ENCODE peak calls at places on chromosomes 16 and 17, in seven cellular contexts. One of them, this sample, is unnamed.

GRCh38 chr17:2867441-2868424 is 71.5 kb downstream of the RAP1GAP2 start:
- DNase-seq in mucosa of descending colon: no peak
- DNase-seq in H7: peak
- DNase-seq in SJCRH30: no peak
- DNase-seq in heart right ventricle: no peak
- DNase-seq in CD4-positive, CD25-positive, alpha-beta regulatory T cell: no peak
- DNase-seq in heart left ventricle: no peak
- DNase-seq in this sample: no peak

GRCh38 chr16:1471569-1472194 is 3.1 kb downstream of the CLCN7 start:
- DNase-seq in mucosa of descending colon: no peak
- DNase-seq in H7: no peak
- DNase-seq in SJCRH30: no peak
- DNase-seq in heart right ventricle: no peak
- DNase-seq in CD4-positive, CD25-positive, alpha-beta regulatory T cell: no peak
- DNase-seq in heart left ventricle: no peak
- DNase-seq in this sample: no peak

GRCh38 chr16:79372504-79373184 is 227.9 kb downstream of the MAF start:
- DNase-seq in mucosa of descending colon: no peak
- DNase-seq in H7: no peak
- DNase-seq in SJCRH30: no peak
- DNase-seq in heart right ventricle: no peak
- DNase-seq in CD4-positive, CD25-positive, alpha-beta regulatory T cell: no peak
- DNase-seq in heart left ventricle: no peak
- DNase-seq in this sample: no peak

GRCh38 chr16:67672739-67673662 is 6.4 kb downstream of the C16orf86 start:
- DNase-seq in mucosa of descending colon: no peak
- DNase-seq in H7: peak
- DNase-seq in SJCRH30: peak
- DNase-seq in heart right ventricle: peak
- DNase-seq in CD4-positive, CD25-positive, alpha-beta regulatory T cell: peak
- DNase-seq in heart left ventricle: peak
- DNase-seq in this sample: peak

GRCh38 chr16:52515068-52515671 is 31.8 kb downstream of the TOX3 start:
- DNase-seq in mucosa of descending colon: no peak
- DNase-seq in H7: no peak
- DNase-seq in SJCRH30: peak
- DNase-seq in heart right ventricle: no peak
- DNase-seq in CD4-positive, CD25-positive, alpha-beta regulatory T cell: no peak
- DNase-seq in heart left ventricle: no peak
- DNase-seq in this sample: no peak

GRCh38 chr16:17476414-17477259 is 5.9 kb upstream of the XYLT1 start:
- DNase-seq in mucosa of descending colon: peak
- DNase-seq in H7: peak
- DNase-seq in SJCRH30: peak
- DNase-seq in heart right ventricle: no peak
- DNase-seq in CD4-positive, CD25-positive, alpha-beta regulatory T cell: peak
- DNase-seq in heart left ventricle: no peak
- DNase-seq in this sample: peak

GRCh38 chr16:87705780-87706277 is 60.0 kb downstream of the KLHDC4 start:
- DNase-seq in mucosa of descending colon: no peak
- DNase-seq in H7: peak
- DNase-seq in SJCRH30: no peak
- DNase-seq in heart right ventricle: no peak
- DNase-seq in CD4-positive, CD25-positive, alpha-beta regulatory T cell: no peak
- DNase-seq in heart left ventricle: no peak
- DNase-seq in this sample: no peak

GRCh38 chr16:78488461-78488860 is 389.0 kb downstream of the WWOX start:
- DNase-seq in mucosa of descending colon: no peak
- DNase-seq in H7: no peak
- DNase-seq in SJCRH30: no peak
- DNase-seq in heart right ventricle: no peak
- DNase-seq in CD4-positive, CD25-positive, alpha-beta regulatory T cell: no peak
- DNase-seq in heart left ventricle: no peak
- DNase-seq in this sample: no peak

GRCh38 chr16:31476305-31477219 is 4.6 kb downstream of the TGFB1I1 start:
- DNase-seq in mucosa of descending colon: peak
- DNase-seq in H7: peak
- DNase-seq in SJCRH30: no peak
- DNase-seq in heart right ventricle: peak
- DNase-seq in CD4-positive, CD25-positive, alpha-beta regulatory T cell: peak
- DNase-seq in heart left ventricle: peak
- DNase-seq in this sample: peak

GRCh38 chr17:50534222-50534978 is 1.9 kb downstream of the EPN3 start:
- DNase-seq in mucosa of descending colon: peak
- DNase-seq in H7: peak
- DNase-seq in SJCRH30: no peak
- DNase-seq in heart right ventricle: no peak
- DNase-seq in CD4-positive, CD25-positive, alpha-beta regulatory T cell: no peak
- DNase-seq in heart left ventricle: no peak
- DNase-seq in this sample: no peak
- H3K4me3 ChIP-seq in mucosa of descending colon: peak
- H3K4me3 ChIP-seq in H7: peak
- H3K4me3 ChIP-seq in SJCRH30: no peak
- H3K4me3 ChIP-seq in heart right ventricle: peak
- H3K4me3 ChIP-seq in CD4-positive, CD25-positive, alpha-beta regulatory T cell: no peak
- H3K4me3 ChIP-seq in heart left ventricle: peak
- H3K4me3 ChIP-seq in this sample: no peak

GRCh38 chr17:64781810-64782555 is 119.9 kb upstream of the SMURF2 start:
- DNase-seq in mucosa of descending colon: peak
- DNase-seq in H7: peak
- DNase-seq in SJCRH30: no peak
- DNase-seq in heart right ventricle: no peak
- DNase-seq in CD4-positive, CD25-positive, alpha-beta regulatory T cell: no peak
- DNase-seq in heart left ventricle: no peak
- DNase-seq in this sample: no peak

GRCh38 chr17:64779344-64780095 is 117.4 kb upstream of the SMURF2 start:
- DNase-seq in mucosa of descending colon: peak
- DNase-seq in H7: peak
- DNase-seq in SJCRH30: no peak
- DNase-seq in heart right ventricle: no peak
- DNase-seq in CD4-positive, CD25-positive, alpha-beta regulatory T cell: no peak
- DNase-seq in heart left ventricle: no peak
- DNase-seq in this sample: no peak

GRCh38 chr17:64781394-64781793 is 119.3 kb upstream of the SMURF2 start:
- DNase-seq in mucosa of descending colon: peak
- DNase-seq in H7: peak
- DNase-seq in SJCRH30: no peak
- DNase-seq in heart right ventricle: peak
- DNase-seq in CD4-positive, CD25-positive, alpha-beta regulatory T cell: peak
- DNase-seq in heart left ventricle: peak
- DNase-seq in this sample: peak

GRCh38 chr17:64778367-64779290 is 116.5 kb upstream of the SMURF2 start:
- DNase-seq in mucosa of descending colon: peak
- DNase-seq in H7: peak
- DNase-seq in SJCRH30: no peak
- DNase-seq in heart right ventricle: no peak
- DNase-seq in CD4-positive, CD25-positive, alpha-beta regulatory T cell: peak
- DNase-seq in heart left ventricle: peak
- DNase-seq in this sample: no peak

GRCh38 chr17:64780096-64781012 is 118.2 kb upstream of the SMURF2 start:
- DNase-seq in mucosa of descending colon: peak
- DNase-seq in H7: peak
- DNase-seq in SJCRH30: no peak
- DNase-seq in heart right ventricle: peak
- DNase-seq in CD4-positive, CD25-positive, alpha-beta regulatory T cell: peak
- DNase-seq in heart left ventricle: peak
- DNase-seq in this sample: peak
- H3K4me3 ChIP-seq in mucosa of descending colon: peak
- H3K4me3 ChIP-seq in H7: peak
- H3K4me3 ChIP-seq in SJCRH30: no peak
- H3K4me3 ChIP-seq in heart right ventricle: peak
- H3K4me3 ChIP-seq in CD4-positive, CD25-positive, alpha-beta regulatory T cell: no peak
- H3K4me3 ChIP-seq in heart left ventricle: peak
- H3K4me3 ChIP-seq in this sample: peak

GRCh38 chr17:44416558-44417289 is 27.3 kb upstream of the ITGA2B start:
- DNase-seq in mucosa of descending colon: no peak
- DNase-seq in H7: no peak
- DNase-seq in SJCRH30: no peak
- DNase-seq in heart right ventricle: no peak
- DNase-seq in CD4-positive, CD25-positive, alpha-beta regulatory T cell: no peak
- DNase-seq in heart left ventricle: no peak
- DNase-seq in this sample: no peak

GRCh38 chr17:44414394-44415155 is 25.1 kb upstream of the ITGA2B start:
- DNase-seq in mucosa of descending colon: no peak
- DNase-seq in H7: no peak
- DNase-seq in SJCRH30: no peak
- DNase-seq in heart right ventricle: no peak
- DNase-seq in CD4-positive, CD25-positive, alpha-beta regulatory T cell: no peak
- DNase-seq in heart left ventricle: no peak
- DNase-seq in this sample: no peak

GRCh38 chr17:44417553-44417952 is 28.1 kb upstream of the ITGA2B start:
- DNase-seq in mucosa of descending colon: no peak
- DNase-seq in H7: no peak
- DNase-seq in SJCRH30: no peak
- DNase-seq in heart right ventricle: no peak
- DNase-seq in CD4-positive, CD25-positive, alpha-beta regulatory T cell: no peak
- DNase-seq in heart left ventricle: no peak
- DNase-seq in this sample: no peak
- H3K4me3 ChIP-seq in mucosa of descending colon: no peak
- H3K4me3 ChIP-seq in H7: no peak
- H3K4me3 ChIP-seq in SJCRH30: no peak
- H3K4me3 ChIP-seq in heart right ventricle: no peak
- H3K4me3 ChIP-seq in CD4-positive, CD25-positive, alpha-beta regulatory T cell: no peak
- H3K4me3 ChIP-seq in heart left ventricle: no peak
- H3K4me3 ChIP-seq in this sample: no peak

GRCh38 chr17:81018044-81018802 is 16.7 kb upstream of the BAIAP2 start:
- DNase-seq in mucosa of descending colon: peak
- DNase-seq in H7: peak
- DNase-seq in SJCRH30: peak
- DNase-seq in heart right ventricle: no peak
- DNase-seq in CD4-positive, CD25-positive, alpha-beta regulatory T cell: peak
- DNase-seq in heart left ventricle: peak
- DNase-seq in this sample: peak
- H3K4me3 ChIP-seq in mucosa of descending colon: no peak
- H3K4me3 ChIP-seq in H7: no peak
- H3K4me3 ChIP-seq in SJCRH30: peak
- H3K4me3 ChIP-seq in heart right ventricle: peak
- H3K4me3 ChIP-seq in CD4-positive, CD25-positive, alpha-beta regulatory T cell: peak
- H3K4me3 ChIP-seq in heart left ventricle: peak
- H3K4me3 ChIP-seq in this sample: peak

DNA sequence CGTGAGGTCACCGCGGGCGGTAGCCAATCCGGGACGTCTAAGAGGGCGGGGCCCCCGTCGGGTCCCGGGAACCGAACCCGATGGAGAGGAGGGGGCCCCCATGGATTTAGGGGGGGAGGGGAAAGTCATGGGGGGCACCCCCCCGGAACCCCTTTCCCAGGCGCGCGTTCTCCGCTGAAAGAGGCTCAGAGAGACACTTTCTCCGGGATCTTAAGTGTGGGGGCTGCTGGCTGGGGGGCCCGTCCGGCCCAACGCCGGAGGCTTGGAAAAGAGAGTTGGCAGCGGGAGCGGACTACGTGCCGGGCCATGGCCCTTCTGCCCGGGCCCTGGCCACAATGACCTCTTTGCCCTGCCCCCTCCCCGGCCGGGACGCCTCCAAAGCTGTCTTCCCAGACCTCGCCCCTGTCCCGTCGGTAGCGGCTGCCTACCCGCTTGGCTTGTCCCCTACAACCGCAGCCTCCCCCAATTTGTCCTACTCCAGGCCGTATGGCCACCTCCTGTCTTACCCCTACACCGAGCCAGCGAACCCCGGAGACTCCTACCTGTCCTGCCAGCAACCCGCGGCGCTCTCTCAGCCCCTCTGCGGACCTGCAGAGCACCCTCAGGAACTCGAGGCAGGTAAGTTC is at the start of gene DLX4:
- DNase-seq in mucosa of descending colon: no peak
- DNase-seq in H7: peak
- DNase-seq in SJCRH30: no peak
- DNase-seq in heart right ventricle: no peak
- DNase-seq in CD4-positive, CD25-positive, alpha-beta regulatory T cell: peak
- DNase-seq in heart left ventricle: no peak
- DNase-seq in this sample: no peak
- H3K4me3 ChIP-seq in mucosa of descending colon: no peak
- H3K4me3 ChIP-seq in H7: peak
- H3K4me3 ChIP-seq in SJCRH30: peak
- H3K4me3 ChIP-seq in heart right ventricle: peak
- H3K4me3 ChIP-seq in CD4-positive, CD25-positive, alpha-beta regulatory T cell: peak
- H3K4me3 ChIP-seq in heart left ventricle: peak
- H3K4me3 ChIP-seq in this sample: peak

DNA sequence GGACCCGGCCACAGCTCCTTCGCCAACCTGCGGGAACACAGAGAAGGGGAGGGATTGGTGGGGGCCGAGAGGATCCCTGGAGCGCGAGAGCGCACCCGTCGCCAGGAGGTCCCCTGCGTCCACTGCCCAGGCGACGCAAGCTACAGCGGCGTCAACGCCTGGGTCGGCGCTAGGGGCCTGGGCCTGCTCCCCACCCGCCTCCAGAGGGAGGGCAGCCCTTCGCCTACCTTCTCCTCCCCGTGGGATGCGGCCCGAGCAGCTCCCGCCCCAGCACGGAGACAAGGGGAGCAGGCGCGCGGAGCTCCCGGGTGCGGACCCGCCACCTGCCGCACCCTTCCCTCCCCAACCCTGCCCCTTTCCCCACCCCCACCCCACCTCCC is 118.9 kb upstream of the SMURF2 start:
- DNase-seq in mucosa of descending colon: peak
- DNase-seq in H7: peak
- DNase-seq in SJCRH30: no peak
- DNase-seq in heart right ventricle: no peak
- DNase-seq in CD4-positive, CD25-positive, alpha-beta regulatory T cell: peak
- DNase-seq in heart left ventricle: no peak
- DNase-seq in this sample: peak
- H3K4me3 ChIP-seq in mucosa of descending colon: peak
- H3K4me3 ChIP-seq in H7: peak
- H3K4me3 ChIP-seq in SJCRH30: no peak
- H3K4me3 ChIP-seq in heart right ventricle: peak
- H3K4me3 ChIP-seq in CD4-positive, CD25-positive, alpha-beta regulatory T cell: no peak
- H3K4me3 ChIP-seq in heart left ventricle: peak
- H3K4me3 ChIP-seq in this sample: peak

GRCh38 chr17:45241315-45242011 is 19.8 kb downstream of the FMNL1 start:
- DNase-seq in mucosa of descending colon: no peak
- DNase-seq in H7: peak
- DNase-seq in SJCRH30: no peak
- DNase-seq in heart right ventricle: no peak
- DNase-seq in CD4-positive, CD25-positive, alpha-beta regulatory T cell: no peak
- DNase-seq in heart left ventricle: peak
- DNase-seq in this sample: no peak
- H3K4me3 ChIP-seq in mucosa of descending colon: no peak
- H3K4me3 ChIP-seq in H7: peak
- H3K4me3 ChIP-seq in SJCRH30: no peak
- H3K4me3 ChIP-seq in heart right ventricle: peak
- H3K4me3 ChIP-seq in CD4-positive, CD25-positive, alpha-beta regulatory T cell: no peak
- H3K4me3 ChIP-seq in heart left ventricle: peak
- H3K4me3 ChIP-seq in this sample: no peak

GRCh38 chr17:48647964-48648245 is 21.7 kb upstream of the HOXB9 start:
- DNase-seq in mucosa of descending colon: no peak
- DNase-seq in H7: no peak
- DNase-seq in SJCRH30: no peak
- DNase-seq in heart right ventricle: no peak
- DNase-seq in CD4-positive, CD25-positive, alpha-beta regulatory T cell: no peak
- DNase-seq in heart left ventricle: no peak
- DNase-seq in this sample: no peak
- H3K4me3 ChIP-seq in mucosa of descending colon: no peak
- H3K4me3 ChIP-seq in H7: no peak
- H3K4me3 ChIP-seq in SJCRH30: no peak
- H3K4me3 ChIP-seq in heart right ventricle: no peak
- H3K4me3 ChIP-seq in CD4-positive, CD25-positive, alpha-beta regulatory T cell: no peak
- H3K4me3 ChIP-seq in heart left ventricle: no peak
- H3K4me3 ChIP-seq in this sample: peak